ENCODE peak calls at places on chromosomes 12 and 14, in seven cellular contexts. U, L, I, T, W, D and C are unnamed samples. For H3K36me3 and H3K27me3, the result is how much of the 10 kb centered on the place peaks cover.

GRCh38 chr12:130589391-130590317 is 126.4 kb downstream of the RIMBP2 start:
- DNase-seq in U (no peak), L (no peak), I (no peak), T (no peak), W (no peak), D (no peak), C (no peak)

GRCh38 chr14:50025776-50026175 is 90.6 kb downstream of the VCPKMT start:
- DNase-seq in U (no peak), L (no peak), I (no peak), T (no peak), W (no peak), D (no peak), C (no peak)

GRCh38 chr12:14171111-14171510 is 189.7 kb upstream of the GRIN2B start:
- DNase-seq in U (no peak), L (no peak), I (no peak), T (no peak), W (no peak), D (no peak), C (no peak)

GRCh38 chr14:105830171-105830570 is 303.8 kb downstream of the TMEM121 start:
- DNase-seq in U (no peak), L (no peak), I (no peak), T (no peak), W (no peak), D (no peak), C (no peak)

GRCh38 chr12:4961311-4961710 is 51.6 kb downstream of the KCNA1 start:
- DNase-seq in U (no peak), L (no peak), I (no peak), T (no peak), W (no peak), D (no peak), C (no peak)

GRCh38 chr12:18135509-18135908 is 45.5 kb upstream of the RERGL start:
- DNase-seq in U (no peak), L (no peak), I (no peak), T (no peak), W (no peak), D (no peak), C (no peak)

GRCh38 chr12:62259311-62259992 is 752 bp upstream of the USP15 start:
- DNase-seq in U (no peak), L (no peak), I (no peak), T (no peak), W (no peak), D (no peak), C (no peak)

GRCh38 chr14:54782803-54783659 is 119.6 kb downstream of the GCH1 start:
- DNase-seq in U (no peak), L (peak), I (no peak), T (no peak), W (no peak), D (no peak), C (no peak)

GRCh38 chr12:46590991-46591703 is 218.6 kb upstream of the SLC38A2 start:
- DNase-seq in U (no peak), L (no peak), I (no peak), T (no peak), W (no peak), D (no peak), C (no peak)

GRCh38 chr14:70955543-70956480 is 48.6 kb downstream of the PCNX1 start:
- DNase-seq in U (no peak), L (no peak), I (no peak), T (no peak), W (no peak), D (no peak), C (no peak)

DNA sequence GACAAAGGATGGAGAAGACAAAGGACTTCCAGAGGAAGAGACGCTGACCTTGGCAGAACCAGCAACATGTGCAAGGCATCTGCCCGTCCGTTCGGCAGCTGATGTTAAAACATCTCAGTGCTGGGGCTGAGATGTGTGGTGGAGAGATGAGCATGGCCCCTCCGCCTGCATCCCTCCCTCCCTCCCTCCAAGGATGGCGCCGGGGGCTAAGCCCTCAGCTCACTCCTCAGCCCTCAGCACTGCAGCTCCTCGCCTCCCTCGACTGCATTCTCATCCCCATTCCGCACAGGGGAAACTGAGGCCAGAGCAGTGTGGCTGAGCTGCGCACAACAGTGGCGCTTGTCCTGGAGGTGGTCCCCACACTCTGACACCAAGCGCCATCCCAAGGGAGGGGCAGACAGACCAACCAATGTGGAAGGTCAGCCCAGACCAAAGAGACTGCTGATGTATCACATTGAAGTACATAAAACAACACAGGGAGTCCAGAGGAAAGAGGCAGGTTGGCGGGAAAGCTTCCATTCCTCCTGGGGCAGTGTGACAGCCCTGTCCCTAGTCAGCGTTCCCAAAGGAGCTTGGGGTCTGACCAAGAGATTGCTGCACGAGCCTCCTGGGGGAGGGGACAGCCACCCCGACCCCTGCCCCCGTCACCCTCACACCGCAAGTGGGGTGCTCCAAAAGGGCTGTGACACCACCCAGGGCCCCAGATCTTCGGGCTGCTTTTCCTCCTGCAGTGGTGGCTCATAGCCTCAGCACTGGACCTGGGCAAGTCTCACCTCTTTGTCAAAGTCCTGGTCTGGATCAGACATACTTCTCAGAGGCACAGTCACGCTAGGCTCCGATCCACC is 15.1 kb downstream of the AMN start:
- DNase-seq in U (no peak), L (peak), I (peak), T (peak), W (no peak), D (peak), C (no peak)
- H3K36me3 ChIP-seq in U (half or more), L (half or more), I (half or more), T (half or more), W (under half), D (half or more), C (under half)

GRCh38 chr14:101591582-101591981 is 30.3 kb downstream of the DIO3 start:
- DNase-seq in U (no peak), L (no peak), I (peak), T (peak), W (no peak), D (no peak), C (no peak)

GRCh38 chr14:101591121-101591520 is 29.8 kb downstream of the DIO3 start:
- DNase-seq in U (no peak), L (no peak), I (peak), T (peak), W (no peak), D (no peak), C (no peak)

GRCh38 chr14:101589486-101590015 is 28.3 kb downstream of the DIO3 start:
- DNase-seq in U (no peak), L (no peak), I (no peak), T (peak), W (no peak), D (no peak), C (no peak)

GRCh38 chr14:101590062-101590461 is 28.8 kb downstream of the DIO3 start:
- DNase-seq in U (no peak), L (no peak), I (peak), T (peak), W (no peak), D (no peak), C (no peak)

DNA sequence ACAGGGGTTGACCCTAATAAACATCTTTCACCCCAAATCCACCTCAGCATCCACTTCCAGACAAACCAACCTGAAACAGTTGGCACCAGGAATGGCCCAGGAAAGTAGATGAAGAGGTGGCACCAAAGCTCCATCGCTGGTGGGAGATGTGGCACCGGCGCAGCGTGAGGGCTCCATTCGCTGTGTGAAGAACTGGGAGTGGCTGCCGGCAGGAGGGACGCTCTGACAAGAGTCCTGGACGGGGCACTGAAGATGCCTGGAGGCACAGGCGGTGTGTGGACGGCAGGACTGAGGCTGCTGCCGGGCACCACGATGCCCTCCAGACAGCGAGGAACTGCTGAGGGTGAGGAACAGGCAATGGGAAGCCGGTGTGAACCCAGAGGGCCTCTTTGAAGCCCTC is 29.3 kb downstream of the DIO3 start:
- DNase-seq in U (no peak), L (no peak), I (peak), T (peak), W (no peak), D (no peak), C (no peak)
- H3K27me3 ChIP-seq in U (under half), L (under half), I (under half), T (under half), W (under half), D (under half), C (under half)

GRCh38 chr14:22905627-22906026 is 13.3 kb downstream of the RBM23 start:
- DNase-seq in U (no peak), L (no peak), I (no peak), T (no peak), W (no peak), D (no peak), C (no peak)
- H3K36me3 ChIP-seq in U (half or more), L (half or more), I (half or more), T (half or more), W (half or more), D (half or more), C (under half)

DNA sequence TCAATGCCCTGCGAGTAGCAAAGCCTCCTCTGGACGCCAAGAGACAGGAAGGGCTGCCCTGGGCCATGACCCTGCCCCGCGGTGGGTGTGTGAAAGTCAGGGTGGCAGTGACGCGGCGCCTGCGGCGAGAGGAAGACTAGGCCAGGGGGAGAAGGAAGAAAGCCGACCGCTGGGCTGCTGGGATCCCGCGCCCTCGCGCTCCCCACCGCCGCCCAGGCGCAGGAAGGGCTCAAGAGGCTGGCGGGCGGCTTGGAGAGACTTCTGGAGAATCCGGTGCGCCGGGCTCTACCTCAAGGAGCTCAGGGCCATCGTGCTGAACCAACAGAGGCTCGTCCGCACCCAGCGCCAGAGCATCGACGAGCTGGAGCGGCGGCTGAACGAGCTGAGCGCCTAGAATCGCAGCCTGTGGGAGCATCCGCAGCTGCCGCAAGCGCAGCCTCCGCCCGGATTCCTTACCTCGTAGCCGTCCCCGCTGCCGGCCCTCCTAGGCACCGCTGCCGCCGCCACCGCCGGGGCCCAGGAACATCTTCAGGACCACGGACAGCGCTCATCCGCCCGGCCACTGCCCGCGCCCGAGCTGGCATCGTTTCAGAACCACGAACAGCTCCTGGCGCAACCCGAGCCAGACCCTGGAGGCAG is 105.0 kb upstream of the PRB2 start:
- DNase-seq in U (peak), L (peak), I (peak), T (peak), W (peak), D (peak), C (peak)
- H3K27me3 ChIP-seq in U (half or more), L (under half), I (under half), T (under half), W (under half), D (under half), C (under half)

DNA sequence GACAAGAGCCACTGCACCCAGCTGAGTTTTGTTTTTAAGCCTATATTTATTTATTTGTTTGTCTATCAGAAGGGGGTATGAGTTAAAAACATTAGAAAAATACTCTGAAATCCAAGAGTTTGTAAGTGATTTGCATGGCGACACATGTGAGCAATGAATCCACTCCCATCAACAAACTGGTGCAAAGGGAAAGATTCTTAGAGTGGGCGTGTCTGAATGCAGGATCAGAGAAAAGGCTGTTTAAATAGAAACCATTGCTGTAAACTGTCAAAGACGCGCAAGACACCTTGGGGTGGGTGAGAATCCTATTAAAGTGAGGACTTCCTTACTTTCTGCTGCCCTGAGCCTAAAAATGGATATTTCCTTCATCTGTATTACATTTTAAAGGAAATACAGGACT is 51.9 kb downstream of the ZFYVE26 start:
- DNase-seq in U (no peak), L (no peak), I (no peak), T (no peak), W (no peak), D (no peak), C (no peak)
- H3K36me3 ChIP-seq in U (half or more), L (half or more), I (half or more), T (half or more), W (half or more), D (half or more), C (under half)

DNA sequence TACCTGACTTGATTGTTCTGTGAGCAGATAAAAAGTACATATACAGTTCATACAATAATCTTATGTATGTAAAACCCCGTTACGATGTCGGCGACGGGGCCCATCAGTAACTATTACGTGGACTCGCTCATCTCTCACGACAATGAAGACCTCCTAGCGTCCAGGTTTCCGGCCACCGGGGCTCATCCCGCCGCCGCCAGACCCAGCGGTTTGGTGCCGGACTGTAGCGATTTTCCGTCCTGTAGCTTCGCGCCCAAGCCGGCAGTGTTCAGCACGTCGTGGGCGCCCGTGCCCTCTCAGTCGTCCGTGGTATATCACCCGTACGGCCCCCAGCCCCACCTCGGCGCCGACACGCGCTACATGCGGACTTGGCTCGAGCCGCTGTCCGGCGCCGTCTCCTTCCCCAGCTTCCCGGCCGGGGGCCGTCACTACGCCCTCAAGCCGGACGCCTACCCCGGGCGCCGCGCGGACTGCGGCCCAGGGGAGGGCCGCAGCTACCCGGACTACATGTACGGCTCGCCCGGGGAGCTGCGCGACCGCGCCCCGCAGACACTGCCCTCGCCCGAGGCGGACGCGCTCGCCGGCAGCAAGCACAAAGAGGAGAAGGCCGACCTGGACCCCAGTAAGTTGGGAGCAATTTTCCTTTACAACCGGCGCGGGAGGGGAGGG is at the start of gene HOXC9:
- DNase-seq in U (no peak), L (no peak), I (no peak), T (no peak), W (no peak), D (no peak), C (peak)
- H3K27me3 ChIP-seq in U (half or more), L (half or more), I (half or more), T (half or more), W (half or more), D (under half), C (under half)

GRCh38 chr14:102848830-102849521 is 71.7 kb downstream of the TRAF3 start:
- DNase-seq in U (peak), L (no peak), I (no peak), T (peak), W (no peak), D (no peak), C (no peak)
- H3K36me3 ChIP-seq in U (under half), L (under half), I (under half), T (under half), W (under half), D (under half), C (under half)

GRCh38 chr12:114448618-114448933 is 42.6 kb upstream of the TBX5 start:
- DNase-seq in U (no peak), L (no peak), I (peak), T (no peak), W (no peak), D (no peak), C (no peak)
- H3K27me3 ChIP-seq in U (half or more), L (half or more), I (half or more), T (half or more), W (under half), D (half or more), C (under half)

GRCh38 chr12:879641-880040 is 69.9 kb downstream of the RAD52 start:
- DNase-seq in U (no peak), L (no peak), I (no peak), T (no peak), W (no peak), D (no peak), C (no peak)
- H3K36me3 ChIP-seq in U (half or more), L (half or more), I (half or more), T (half or more), W (half or more), D (half or more), C (under half)